ENCODE peak calls at places on chromosomes 11 and 22, in seven cellular contexts. I is suprapubic skin, W is sigmoid colon, H is transverse colon, D is breast epithelium, F is H1, C is HCT116. J is an unnamed sample. For H3K27me3, the result is how much of the 10 kb centered on the place peaks cover.

GRCh38 chr11:17988465-17988864 is 24.4 kb downstream of the SERGEF start:
- DNase-seq in I (no peak), W (no peak), H (no peak), D (no peak), F (no peak), C (no peak), J (no peak)

GRCh38 chr11:44017443-44018126 is 30.2 kb upstream of the ACCSL start:
- DNase-seq in I (no peak), W (no peak), H (no peak), D (no peak), F (no peak), C (no peak), J (no peak)

GRCh38 chr11:116637766-116638165 is 135.0 kb downstream of the BUD13 start:
- DNase-seq in I (no peak), W (no peak), H (no peak), D (no peak), F (peak), C (no peak), J (no peak)

GRCh38 chr11:7413961-7414728 is 71.2 kb upstream of the OLFML1 start:
- DNase-seq in I (no peak), W (no peak), H (no peak), D (no peak), F (no peak), C (no peak), J (no peak)

GRCh38 chr11:86162257-86162656 is 82.3 kb upstream of the EED start:
- DNase-seq in I (no peak), W (peak), H (peak), D (no peak), F (no peak), C (no peak), J (no peak)

GRCh38 chr11:81237139-81237538 is 1496.5 kb downstream of the FAM181B start:
- DNase-seq in I (no peak), W (no peak), H (no peak), D (no peak), F (no peak), C (no peak), J (peak)

GRCh38 chr11:68191661-68192579 is 21.2 kb downstream of the KMT5B start:
- DNase-seq in I (no peak), W (no peak), H (no peak), D (no peak), F (no peak), C (no peak), J (no peak)

GRCh38 chr11:45390407-45390806 is 104.3 kb upstream of the SYT13 start:
- DNase-seq in I (no peak), W (no peak), H (no peak), D (no peak), F (no peak), C (no peak), J (no peak)

GRCh38 chr22:37862570-37863325 is 13.5 kb downstream of the EIF3L start:
- DNase-seq in I (no peak), W (no peak), H (no peak), D (no peak), F (no peak), C (no peak), J (no peak)

GRCh38 chr11:111939836-111940604 is 2.9 kb downstream of the DIXDC1 start:
- DNase-seq in I (no peak), W (no peak), H (no peak), D (no peak), F (no peak), C (no peak), J (no peak)

GRCh38 chr11:121886005-121886739 is 229.8 kb downstream of the BLID start:
- DNase-seq in I (peak), W (peak), H (no peak), D (no peak), F (no peak), C (no peak), J (no peak)

DNA sequence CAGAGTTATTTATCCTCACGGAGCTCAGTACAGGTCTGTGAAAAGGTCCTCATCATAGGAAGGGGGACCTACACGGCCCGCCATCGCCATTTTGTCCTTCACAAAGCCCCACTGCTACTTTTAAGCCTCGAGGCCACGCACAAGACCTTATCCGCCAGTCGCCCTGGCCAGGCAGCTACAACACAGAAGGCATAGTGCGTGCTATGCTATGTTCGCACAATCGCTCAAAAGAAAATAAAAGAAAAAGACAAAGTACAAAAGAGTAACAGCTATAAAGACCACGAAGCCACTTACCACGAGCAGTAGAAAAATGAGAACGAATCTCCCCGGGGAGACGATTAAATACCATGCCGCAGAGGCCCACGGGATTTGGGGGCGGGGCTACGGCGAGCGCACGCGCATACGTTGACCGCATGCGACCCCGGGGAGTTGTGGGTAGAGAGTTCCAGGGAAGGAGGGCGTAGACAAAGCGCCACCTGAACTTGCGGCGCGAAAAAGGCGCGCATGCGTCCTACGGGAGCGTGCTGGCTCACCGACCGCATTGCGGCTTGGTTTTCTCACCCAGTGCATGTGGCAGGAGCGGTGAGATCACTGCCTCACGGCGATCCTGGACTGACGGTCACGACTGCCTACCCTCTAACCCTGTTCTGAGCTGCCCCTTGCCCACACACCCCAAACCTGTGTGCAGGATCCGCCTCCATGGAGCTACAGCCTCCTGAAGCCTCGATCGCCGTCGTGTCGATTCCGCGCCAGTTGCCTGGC is 16.4 kb upstream of the WDR74 start:
- DNase-seq in I (peak), W (peak), H (peak), D (peak), F (peak), C (peak), J (peak)
- TF ChIP-seq POLR2A in I (peak), W (peak), H (peak), D (peak), F (peak), C (peak), J (peak)

DNA sequence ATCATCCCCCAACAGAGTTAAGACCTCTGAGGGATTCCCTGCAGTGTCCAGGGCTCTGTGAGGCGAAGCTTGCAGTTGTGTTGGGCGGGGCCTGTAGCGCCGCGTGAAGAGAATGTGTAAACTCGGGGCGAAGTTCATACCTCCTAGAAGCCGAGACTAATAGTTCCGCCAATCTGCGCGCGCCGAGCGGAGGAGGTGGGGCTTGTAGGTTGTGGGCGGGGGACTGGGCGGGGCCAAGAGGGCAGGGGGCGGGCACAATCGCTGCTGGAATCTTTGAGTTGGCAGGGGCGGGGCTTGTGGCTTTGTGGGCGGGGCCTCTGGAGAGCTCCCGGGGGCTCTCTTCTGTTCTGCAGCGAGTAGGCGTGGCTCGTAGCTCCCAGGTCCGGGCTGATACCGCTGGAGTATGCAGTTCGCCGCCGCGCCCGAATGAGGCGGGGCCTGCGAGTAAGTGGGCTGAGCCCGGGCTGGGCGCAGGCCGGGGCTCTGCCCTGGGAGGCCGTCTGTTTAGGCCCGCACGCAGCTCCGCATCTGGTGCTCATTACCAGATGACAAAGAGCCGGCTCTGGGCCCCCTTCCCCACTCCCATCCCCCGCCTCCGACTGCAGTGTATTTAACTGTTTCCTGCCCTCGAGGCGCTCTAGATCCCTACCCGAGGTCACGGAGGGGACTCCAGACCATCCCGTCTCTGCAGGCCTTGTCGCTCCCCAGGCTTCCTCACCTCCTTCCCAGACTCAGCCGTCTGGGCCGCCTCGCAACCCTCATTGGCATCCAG is 4.1 kb downstream of the CD248 start:
- DNase-seq in I (peak), W (peak), H (peak), D (peak), F (peak), C (peak), J (peak)
- TF ChIP-seq POLR2AphosphoS5 in I (no peak), W (peak), H (peak), D (peak), F (peak), C (peak), J (peak)

DNA sequence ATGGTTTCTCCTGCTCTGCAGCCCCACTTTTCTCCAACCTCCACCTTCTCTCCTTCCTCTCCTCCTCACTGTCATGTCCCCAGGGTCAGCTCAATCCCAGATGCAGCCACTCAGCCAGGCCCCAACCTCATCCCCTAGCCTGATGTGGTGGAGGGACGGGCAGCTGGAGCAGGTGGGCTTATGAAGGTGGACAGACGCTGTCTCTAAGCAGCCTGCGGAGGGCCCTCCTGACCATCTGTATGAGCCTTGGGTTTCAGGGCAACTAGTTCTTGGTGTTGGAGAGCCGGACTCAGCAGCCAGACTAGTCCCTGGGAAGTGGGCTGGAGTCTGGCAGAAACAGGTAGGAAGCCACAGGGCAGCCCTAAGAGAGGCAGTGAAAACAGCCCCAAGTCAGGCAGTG is 18.1 kb downstream of the CRYBB2 start:
- DNase-seq in I (no peak), W (no peak), H (no peak), D (no peak), F (peak), C (no peak), J (no peak)
- H3K27me3 ChIP-seq in I (under half), W (half or more), H (under half), D (under half), F (under half), C (under half), J (under half)

GRCh38 chr11:76251223-76251575 is 44.9 kb upstream of the WNT11 start:
- DNase-seq in I (no peak), W (no peak), H (no peak), D (no peak), F (no peak), C (no peak), J (no peak)
- TF ChIP-seq POLR2A in I (no peak), W (no peak), H (no peak), D (no peak), F (no peak), C (no peak), J (no peak)

GRCh38 chr22:20957118-20957690 is 9.9 kb upstream of the AIFM3 start:
- DNase-seq in I (no peak), W (no peak), H (peak), D (no peak), F (peak), C (no peak), J (no peak)
- TF ChIP-seq POLR2AphosphoS5 in I (no peak), W (no peak), H (peak), D (no peak), F (no peak), C (no peak), J (no peak)

DNA sequence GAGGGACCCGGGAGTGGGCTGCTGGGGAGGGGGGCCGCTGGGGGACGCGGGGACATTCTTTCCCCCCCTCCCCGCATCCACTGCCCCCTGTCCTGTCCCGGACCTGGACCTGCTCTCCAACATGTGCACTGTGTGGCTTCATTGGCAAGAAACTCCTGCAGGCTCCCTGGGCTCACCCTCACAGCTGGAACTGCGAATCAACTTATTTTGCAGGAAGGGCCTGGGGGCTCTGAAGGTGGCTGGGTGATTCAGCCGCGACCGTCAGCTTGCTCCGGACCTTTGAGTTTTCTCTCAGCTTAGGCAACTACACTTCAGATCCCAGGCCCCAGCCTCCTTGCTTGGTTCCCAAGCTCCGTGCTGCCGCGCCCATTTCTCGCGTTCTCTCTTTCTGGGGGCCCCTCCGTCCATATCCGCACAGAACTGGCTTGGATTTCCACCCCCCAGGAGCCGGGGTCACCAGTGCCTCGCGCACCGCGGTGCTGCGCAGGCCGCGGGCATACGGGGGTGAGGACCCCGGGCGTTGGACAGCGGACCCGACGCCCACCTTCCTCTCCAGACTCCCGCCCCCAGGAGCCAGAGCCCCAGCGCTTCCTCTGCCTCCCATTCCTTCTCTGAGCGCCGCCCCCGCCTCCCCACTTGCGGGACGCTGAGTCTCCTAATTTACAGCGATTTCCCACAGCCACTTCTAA is 475 bp upstream of the AHNAK start:
- DNase-seq in I (peak), W (no peak), H (peak), D (no peak), F (peak), C (no peak), J (peak)
- H3K27me3 ChIP-seq in I (under half), W (under half), H (under half), D (under half), F (half or more), C (under half), J (under half)

DNA sequence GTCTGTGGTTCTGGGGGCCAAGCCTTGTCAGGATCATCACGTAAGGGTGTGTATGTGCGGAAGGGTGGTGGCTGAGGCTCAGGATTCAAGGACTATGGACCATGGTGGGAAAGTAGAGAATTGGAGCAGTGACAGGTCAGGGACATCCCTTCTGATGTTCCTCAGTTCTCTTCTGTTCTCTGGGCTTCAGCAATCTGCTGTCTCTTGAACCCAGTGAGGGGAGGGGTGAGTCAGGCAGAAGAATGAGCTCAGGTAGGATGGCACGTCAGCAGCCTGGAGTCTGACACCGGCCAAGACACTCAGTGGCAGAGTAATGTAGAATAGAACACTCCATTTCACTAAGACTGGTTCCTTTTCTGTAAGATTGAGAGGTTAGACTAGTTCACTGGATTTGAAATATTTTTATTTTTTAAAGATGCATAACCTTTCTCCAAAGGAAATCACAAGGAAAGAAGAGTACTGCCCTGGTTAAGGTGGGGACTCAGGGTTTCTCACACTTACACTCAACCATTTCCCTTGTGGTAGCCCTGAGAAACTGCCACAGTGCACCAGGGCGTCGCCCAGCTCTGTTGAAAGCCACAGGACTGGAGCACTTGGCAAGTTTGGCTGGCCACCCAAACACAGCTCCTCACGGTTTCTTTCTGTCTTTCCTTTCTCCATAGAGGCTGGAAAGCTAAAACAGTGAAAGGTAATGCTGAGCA is 23.2 kb upstream of the MICAL2 start:
- DNase-seq in I (peak), W (no peak), H (peak), D (no peak), F (no peak), C (peak), J (no peak)
- TF ChIP-seq POLR2A in I (no peak), W (no peak), H (no peak), D (no peak), F (no peak), C (no peak), J (no peak)

GRCh38 chr11:65720237-65720934 is at the start of gene RNASEH2C:
- DNase-seq in I (peak), W (peak), H (peak), D (peak), F (peak), C (peak), J (peak)

GRCh38 chr11:65719887-65720236 is 736 bp downstream of the RNASEH2C start:
- DNase-seq in I (peak), W (no peak), H (no peak), D (no peak), F (no peak), C (no peak), J (no peak)

GRCh38 chr11:65717906-65718305 is 2.7 kb downstream of the RNASEH2C start:
- DNase-seq in I (peak), W (no peak), H (no peak), D (no peak), F (no peak), C (no peak), J (no peak)

GRCh38 chr11:65718531-65718930 is 2.1 kb downstream of the RNASEH2C start:
- DNase-seq in I (peak), W (no peak), H (no peak), D (no peak), F (no peak), C (no peak), J (no peak)

DNA sequence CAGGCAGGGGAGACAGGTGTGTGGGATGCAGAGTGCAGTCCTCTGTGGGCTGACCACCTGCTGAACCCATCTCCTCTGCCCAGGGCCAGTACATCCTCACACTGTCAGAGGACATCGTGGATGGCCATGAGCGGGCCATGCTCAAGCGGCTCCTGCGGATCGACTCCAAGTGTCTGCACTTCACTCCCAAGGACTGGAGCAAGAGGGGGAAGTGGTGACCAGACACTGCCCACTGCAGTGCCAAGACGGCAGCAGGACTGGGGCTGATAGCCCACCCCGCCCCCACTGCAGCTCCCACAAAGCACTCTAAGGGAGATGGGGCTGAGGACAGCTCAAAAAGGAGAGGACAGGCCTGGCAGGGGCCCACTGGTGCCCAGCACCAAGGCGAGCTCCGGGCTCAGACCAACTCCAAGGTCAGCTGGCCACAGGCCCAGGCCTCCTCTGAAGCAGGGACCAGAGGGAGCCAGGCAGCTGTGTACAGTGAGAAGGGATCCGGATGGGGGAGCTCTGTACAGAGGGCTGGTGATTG is 1.6 kb downstream of the RNASEH2C start:
- DNase-seq in I (peak), W (no peak), H (no peak), D (no peak), F (no peak), C (no peak), J (no peak)
- TF ChIP-seq POLR2AphosphoS5 in I (no peak), W (no peak), H (no peak), D (no peak), F (no peak), C (no peak), J (no peak)

GRCh38 chr22:25282671-25283561 is 63.5 kb downstream of the CRYBB2 start:
- DNase-seq in I (no peak), W (no peak), H (no peak), D (no peak), F (peak), C (no peak), J (no peak)

GRCh38 chr22:25281675-25282345 is 62.4 kb downstream of the CRYBB2 start:
- DNase-seq in I (no peak), W (no peak), H (no peak), D (no peak), F (peak), C (no peak), J (no peak)

GRCh38 chr22:25282346-25282670 is 62.9 kb downstream of the CRYBB2 start:
- DNase-seq in I (no peak), W (no peak), H (no peak), D (no peak), F (no peak), C (no peak), J (no peak)
- H3K27me3 ChIP-seq in I (half or more), W (half or more), H (half or more), D (under half), F (under half), C (under half), J (under half)